ENCODE peak calls at places on chromosome 3, in nine cellular contexts. S is fibroblast of lung; L is thoracic aorta; P is A549; H is dorsolateral prefrontal cortex; Q is CD8-positive, alpha-beta T cell; W is ovary; T is GM23338; J is uterus. F is an unnamed sample.
A peak's percentile ranks its signal among the peaks of the same experiment; 100 is the strongest.

GRCh38 chr3:40086890-40087884 is 222.3 kb upstream of the EIF1B start:
- DNase-seq in T (no peak), Q (no peak), S (no peak), W (no peak), P (peak; percentile 68), J (no peak), H (no peak), L (no peak), F (no peak)

GRCh38 chr3:107753494-107753893 is 230.7 kb downstream of the BBX start:
- DNase-seq in W (peak; percentile 23), J (no peak), Q (no peak), P (peak; percentile 43), T (peak; percentile 64), L (no peak), S (peak; percentile 32), H (peak; percentile 23), F (no peak)

GRCh38 chr3:45654344-45654934 is 34.8 kb upstream of the SACM1L start:
- DNase-seq in T (peak; percentile 52), P (no peak), L (no peak), H (no peak), J (no peak), S (no peak), Q (no peak), W (no peak), F (peak; percentile 65)

GRCh38 chr3:57421336-57421735 is 122.8 kb downstream of the DNAH12 start:
- DNase-seq in T (no peak), Q (no peak), J (no peak), P (no peak), S (peak; percentile 13), L (no peak), H (no peak), W (no peak), F (no peak)

GRCh38 chr3:180341516-180341915 is 260.4 kb upstream of the TTC14 start:
- DNase-seq in T (no peak), L (no peak), Q (no peak), J (no peak), H (no peak), P (no peak), S (no peak), W (no peak), F (no peak)

GRCh38 chr3:55476515-55476914 is 10.6 kb downstream of the WNT5A start:
- DNase-seq in H (no peak), Q (no peak), S (peak; percentile 96), P (no peak), J (no peak), L (no peak), T (no peak), W (no peak), F (no peak)

GRCh38 chr3:72487078-72487765 is 361.0 kb downstream of the SHQ1 start:
- DNase-seq in H (no peak), P (peak; percentile 54), T (peak; percentile 15), Q (no peak), S (peak; percentile 92), J (peak; percentile 57), L (peak; percentile 49), W (peak; percentile 31), F (no peak)

GRCh38 chr3:190446492-190447301 is 3.0 kb downstream of the TMEM207 start:
- DNase-seq in P (no peak), T (no peak), L (no peak), H (no peak), Q (no peak), S (peak; percentile 10), W (no peak), J (no peak), F (no peak)

GRCh38 chr3:193078996-193079731 is 161.5 kb upstream of the MB21D2 start:
- DNase-seq in T (peak; percentile 22), P (no peak), H (no peak), J (no peak), L (no peak), W (no peak), S (no peak), Q (no peak), F (no peak)

GRCh38 chr3:185558395-185558794 is 6.0 kb upstream of the LIPH start:
- DNase-seq in T (no peak), L (no peak), Q (no peak), P (no peak), W (no peak), H (no peak), J (no peak), S (peak; percentile 30), F (no peak)

GRCh38 chr3:44915702-44916438 is 41.5 kb downstream of the TGM4 start:
- DNase-seq in H (no peak), T (peak; percentile 65), J (no peak), P (no peak), L (no peak), Q (no peak), S (no peak), W (no peak), F (no peak)

GRCh38 chr3:169298247-169298992 is 365.1 kb downstream of the MECOM start:
- DNase-seq in W (no peak), L (no peak), H (no peak), P (no peak), S (no peak), T (no peak), J (no peak), Q (no peak), F (no peak)

GRCh38 chr3:66378256-66378655 is 122.6 kb downstream of the LRIG1 start:
- DNase-seq in W (no peak), S (no peak), Q (peak; percentile 44), J (no peak), L (no peak), H (no peak), T (peak; percentile 86), P (peak; percentile 14), F (no peak)

DNA sequence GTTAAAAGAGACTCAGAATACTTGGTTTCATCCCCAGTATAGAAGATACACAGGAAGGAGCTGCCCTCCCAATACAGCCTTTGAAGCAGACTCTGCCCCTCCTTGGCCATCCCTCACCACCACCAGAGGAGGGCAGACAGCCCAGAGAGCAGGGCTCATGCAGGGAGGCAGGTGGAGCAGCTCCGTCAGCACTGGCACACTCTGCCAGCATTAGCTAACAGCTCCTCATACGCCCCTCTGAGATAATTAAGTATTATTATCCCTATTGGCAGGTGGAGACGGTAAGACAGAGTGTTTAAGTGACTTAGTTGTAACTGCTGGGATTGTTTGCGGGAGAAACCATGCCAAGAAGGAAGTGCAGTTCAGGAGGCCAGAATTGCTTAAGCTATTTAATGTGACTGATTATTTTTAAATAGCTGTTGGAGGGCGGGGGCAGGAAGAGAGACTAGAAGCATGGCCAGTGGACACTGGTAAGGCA is 434.0 kb downstream of the EPHB1 start:
- DNase-seq in L (no peak), W (no peak), Q (no peak), H (no peak), S (peak; percentile 1), P (no peak), T (peak; percentile 57), J (no peak), F (no peak)
- H3K27ac ChIP-seq in L (no peak overlapping the region), W (no peak overlapping the region), Q (no peak overlapping the region), H (no peak overlapping the region), S (no peak overlapping the region), P (no peak overlapping the region), T (no peak overlapping the region), J (no peak overlapping the region), F (peak overlapping the region; percentile 82)

GRCh38 chr3:105365171-105365535 is 1.6 kb upstream of the ALCAM start:
- DNase-seq in W (no peak), L (no peak), P (no peak), S (peak; percentile 39), Q (no peak), J (no peak), T (peak; percentile 26), H (no peak), F (no peak)

GRCh38 chr3:105364113-105364512 is 2.6 kb upstream of the ALCAM start:
- DNase-seq in J (no peak), P (no peak), L (no peak), W (no peak), Q (no peak), T (no peak), H (no peak), S (peak; percentile 81), F (no peak)

GRCh38 chr3:105366302-105367062 is at the start of gene ALCAM:
- DNase-seq in T (peak; percentile 97), L (peak; percentile 86), Q (peak; percentile 75), W (peak; percentile 92), H (peak; percentile 95), J (peak; percentile 83), P (peak; percentile 98), S (peak; percentile 100), F (peak; percentile 74)

GRCh38 chr3:105367063-105367405 is 325 bp downstream of the ALCAM start:
- DNase-seq in L (no peak), S (no peak), W (peak; percentile 52), H (peak; percentile 34), T (peak; percentile 23), P (no peak), Q (peak; percentile 21), J (no peak), F (no peak)

GRCh38 chr3:105365536-105366301 is 990 bp upstream of the ALCAM start:
- DNase-seq in Q (no peak), P (peak; percentile 71), H (no peak), L (no peak), J (no peak), T (peak; percentile 37), S (peak; percentile 66), W (peak; percentile 15), F (no peak)
- TF ChIP-seq CTCF in Q (no peak), P (no peak), H (no peak), L (no peak), J (no peak), T (no peak), S (peak; percentile 12), W (no peak), F (no peak)

DNA sequence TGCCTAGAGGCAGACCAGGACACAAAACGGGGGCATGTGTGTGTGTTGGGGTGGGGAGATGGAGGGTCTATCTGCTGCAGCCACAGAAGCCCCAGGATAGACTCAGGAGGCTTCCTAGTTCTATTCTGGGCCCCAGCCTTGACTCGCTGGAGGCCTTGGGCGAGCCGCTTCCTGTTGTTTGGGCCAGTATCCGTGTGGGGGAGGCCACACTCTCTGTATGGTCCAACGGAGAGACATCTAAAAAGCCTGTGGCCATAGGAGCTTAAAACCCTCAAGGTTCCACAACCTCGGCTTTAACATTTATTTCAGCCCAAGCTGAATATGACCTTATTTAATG is 32.8 kb downstream of the POC1A start:
- DNase-seq in L (no peak), S (no peak), P (no peak), Q (no peak), T (no peak), H (no peak), J (no peak), W (no peak), F (peak; percentile 78)
- H3K27ac ChIP-seq in L (peak overlapping the region; percentile 17), S (no peak overlapping the region), P (no peak overlapping the region), Q (no peak overlapping the region), T (no peak overlapping the region), H (peak overlapping the region; percentile 76), J (peak overlapping the region; percentile 60), W (no peak overlapping the region), F (peak overlapping the region; percentile 77)

GRCh38 chr3:138921316-138922292 is 25.3 kb downstream of the FOXL2 start:
- DNase-seq in L (no peak), T (no peak), H (no peak), Q (no peak), P (peak; percentile 21), W (no peak), S (peak; percentile 91), J (no peak), F (no peak)

GRCh38 chr3:138919304-138919703 is 27.6 kb downstream of the FOXL2 start:
- DNase-seq in L (no peak), H (no peak), Q (no peak), P (no peak), T (no peak), W (no peak), J (no peak), S (no peak), F (no peak)

GRCh38 chr3:138928727-138929372 is 18.1 kb downstream of the FOXL2 start:
- DNase-seq in S (no peak), H (no peak), L (no peak), T (no peak), P (no peak), W (no peak), Q (no peak), J (no peak), F (no peak)

GRCh38 chr3:138923531-138923994 is 23.4 kb downstream of the FOXL2 start:
- DNase-seq in L (peak; percentile 39), J (peak; percentile 77), W (peak; percentile 55), P (peak; percentile 84), Q (peak; percentile 87), S (peak; percentile 72), H (peak; percentile 67), T (peak; percentile 96), F (no peak)
- TF ChIP-seq CTCF in L (peak; percentile 84), J (peak; percentile 65), W (peak; percentile 51), P (peak; percentile 72), Q (peak; percentile 81), S (peak; percentile 93), H (peak; percentile 76), T (peak; percentile 99), F (peak; percentile 99)